ENCODE peak calls at places on chromosomes 6 and 20, in eight cellular contexts. M, A, K, H, U, G, R and D are unnamed samples. For H3K9me3, the result is how much of the 10 kb centered on the place peaks cover.

GRCh38 chr6:36364669-36365479 is 22.6 kb downstream of the ETV7 start:
- DNase-seq in G (no peak), A (no peak), M (peak), H (no peak), K (no peak), R (no peak), U (no peak), D (no peak)

GRCh38 chr6:138691595-138692057 is 81.9 kb upstream of the CCDC28A start:
- DNase-seq in H (no peak), U (no peak), M (no peak), G (no peak), K (no peak), A (no peak), R (no peak), D (no peak)

GRCh38 chr6:33994198-33995045 is 151.5 kb downstream of the GRM4 start:
- DNase-seq in U (no peak), K (no peak), A (no peak), M (no peak), R (no peak), H (peak), G (no peak), D (no peak)

GRCh38 chr6:128139519-128139918 is 238.7 kb upstream of the THEMIS start:
- DNase-seq in H (no peak), G (no peak), M (no peak), U (no peak), K (no peak), A (no peak), R (no peak), D (no peak)

GRCh38 chr6:37592085-37592698 is 92.5 kb upstream of the CCDC167 start:
- DNase-seq in M (no peak), G (no peak), K (no peak), H (no peak), R (no peak), A (no peak), U (no peak), D (no peak)

GRCh38 chr6:108945686-108946158 is 97.5 kb downstream of the ARMC2 start:
- DNase-seq in A (peak), K (peak), H (peak), M (no peak), G (peak), U (peak), R (peak), D (no peak)

GRCh38 chr6:41489284-41489851 is 56.8 kb upstream of the FOXP4 start:
- DNase-seq in M (no peak), A (peak), R (no peak), H (no peak), G (no peak), K (no peak), U (no peak), D (no peak)

GRCh38 chr6:34890526-34890910 is 1.5 kb downstream of the ANKS1A start:
- DNase-seq in G (no peak), A (no peak), H (no peak), M (no peak), R (no peak), U (no peak), K (no peak), D (no peak)

GRCh38 chr6:148544421-148544820 is 201.8 kb downstream of the SASH1 start:
- DNase-seq in M (no peak), H (no peak), G (no peak), R (no peak), U (peak), K (no peak), A (no peak), D (no peak)

GRCh38 chr6:87391334-87391733 is 16.4 kb upstream of the CFAP206 start:
- DNase-seq in M (no peak), K (no peak), A (no peak), G (no peak), H (no peak), R (no peak), U (no peak), D (no peak)

GRCh38 chr6:88380618-88381288 is 214.6 kb upstream of the CNR1 start:
- DNase-seq in A (no peak), H (no peak), R (no peak), K (no peak), M (no peak), U (no peak), G (no peak), D (no peak)

GRCh38 chr6:13615802-13616140 is 636 bp downstream of the NOL7 start:
- DNase-seq in G (peak), A (peak), U (peak), R (peak), M (peak), K (peak), H (peak), D (peak)

GRCh38 chr20:57993738-57994431 is 234.6 kb downstream of the ANKRD60 start:
- DNase-seq in U (no peak), G (no peak), H (no peak), R (peak), K (no peak), A (no peak), M (no peak), D (no peak)

GRCh38 chr6:126033696-126034095 is 47.4 kb downstream of the TRMT11 start:
- DNase-seq in K (no peak), U (no peak), A (no peak), M (no peak), R (peak), G (no peak), H (peak), D (no peak)

GRCh38 chr20:41367956-41368355 is 1.3 kb upstream of the EMILIN3 start:
- DNase-seq in H (no peak), M (no peak), A (no peak), R (no peak), G (no peak), U (no peak), K (no peak), D (no peak)

GRCh38 chr6:143221723-143222122 is 161.0 kb downstream of the AIG1 start:
- DNase-seq in H (no peak), U (no peak), G (no peak), R (no peak), M (no peak), K (no peak), A (no peak), D (no peak)

GRCh38 chr20:48709744-48710143 is 118.1 kb downstream of the PREX1 start:
- DNase-seq in K (no peak), H (no peak), A (no peak), U (no peak), G (no peak), M (no peak), R (peak), D (no peak)

GRCh38 chr20:45094864-45095574 is 5.9 kb downstream of the KCNS1 start:
- DNase-seq in K (no peak), U (peak), G (no peak), A (no peak), M (no peak), R (no peak), H (no peak), D (no peak)

GRCh38 chr6:143896096-143896880 is 32.0 kb downstream of the ZC2HC1B start:
- DNase-seq in A (no peak), H (peak), R (no peak), U (no peak), K (peak), M (no peak), G (peak), D (no peak)

GRCh38 chr20:55777641-55778040 is 227.7 kb downstream of the CBLN4 start:
- DNase-seq in G (no peak), A (no peak), R (no peak), H (no peak), M (no peak), U (no peak), K (no peak), D (no peak)
- H3K9me3 ChIP-seq in G (under half), A (under half), R (under half), H (under half), M (under half), U (under half), K (under half), D (under half)

GRCh38 chr20:55273149-55273548 is 732.2 kb downstream of the CBLN4 start:
- DNase-seq in M (no peak), G (no peak), U (no peak), K (no peak), A (no peak), R (no peak), H (no peak), D (no peak)
- H3K9me3 ChIP-seq in M (under half), G (under half), U (under half), K (under half), A (under half), R (under half), H (under half), D (under half)

GRCh38 chr6:90668141-90668540 is 81.3 kb upstream of the MAP3K7 start:
- DNase-seq in U (no peak), H (no peak), K (no peak), A (no peak), M (no peak), G (no peak), R (no peak), D (no peak)

GRCh38 chr6:90663106-90663505 is 76.2 kb upstream of the MAP3K7 start:
- DNase-seq in R (no peak), U (no peak), H (no peak), G (no peak), M (no peak), A (no peak), K (no peak), D (no peak)

GRCh38 chr6:90660971-90661370 is 74.1 kb upstream of the MAP3K7 start:
- DNase-seq in H (no peak), A (no peak), M (no peak), R (no peak), K (no peak), G (no peak), U (no peak), D (no peak)

GRCh38 chr6:90658497-90658896 is 71.6 kb upstream of the MAP3K7 start:
- DNase-seq in M (no peak), U (no peak), G (no peak), H (no peak), R (no peak), A (no peak), K (no peak), D (no peak)

GRCh38 chr6:90663873-90664272 is 77.0 kb upstream of the MAP3K7 start:
- DNase-seq in A (no peak), H (no peak), M (no peak), U (no peak), R (no peak), G (no peak), K (no peak), D (no peak)
- H3K9me3 ChIP-seq in A (under half), H (under half), M (under half), U (under half), R (under half), G (under half), K (under half), D (under half)

DNA sequence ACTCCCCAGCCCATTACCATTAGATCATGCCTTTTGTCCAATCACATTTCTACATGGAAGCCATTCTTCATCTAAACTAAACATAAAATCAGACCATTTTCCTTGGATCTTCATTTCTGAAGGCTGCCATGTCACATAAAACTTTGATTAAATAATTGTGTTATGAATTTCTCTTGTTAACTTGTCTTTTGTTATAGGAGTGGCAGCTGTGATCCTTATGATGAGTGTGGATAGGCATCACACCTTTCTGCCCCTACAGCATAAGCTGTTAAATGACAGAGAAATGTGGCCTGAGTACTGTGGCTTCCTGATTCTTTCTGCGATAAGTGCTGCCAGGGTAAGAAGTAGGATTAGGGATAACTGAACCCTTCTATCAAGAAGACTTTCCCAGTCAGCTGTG is 247.1 kb upstream of the MOCS1 start:
- DNase-seq in U (no peak), A (no peak), M (no peak), K (no peak), G (no peak), R (no peak), H (no peak), D (no peak)
- H3K9me3 ChIP-seq in U (under half), A (under half), M (under half), K (under half), G (under half), R (under half), H (under half), D (under half)

GRCh38 chr6:156832166-156832743 is 55.1 kb downstream of the ARID1B start:
- DNase-seq in G (no peak), A (peak), U (no peak), K (no peak), M (no peak), H (no peak), R (no peak), D (no peak)
- H3K9me3 ChIP-seq in G (under half), A (under half), U (under half), K (under half), M (under half), H (under half), R (under half), D (under half)

GRCh38 chr6:167524720-167525119 is 199.8 kb downstream of the TTLL2 start:
- DNase-seq in A (no peak), H (no peak), K (no peak), R (no peak), U (no peak), G (no peak), M (no peak), D (no peak)

GRCh38 chr6:167525774-167526173 is 200.9 kb downstream of the TTLL2 start:
- DNase-seq in A (no peak), M (no peak), R (no peak), U (no peak), K (no peak), G (no peak), H (no peak), D (no peak)

GRCh38 chr6:167530960-167531359 is 206.1 kb downstream of the TTLL2 start:
- DNase-seq in M (no peak), G (no peak), K (no peak), U (no peak), A (no peak), R (no peak), H (no peak), D (no peak)

GRCh38 chr6:167529684-167530335 is 204.9 kb downstream of the TTLL2 start:
- DNase-seq in G (no peak), U (no peak), A (no peak), K (no peak), M (no peak), R (no peak), H (no peak), D (no peak)

DNA sequence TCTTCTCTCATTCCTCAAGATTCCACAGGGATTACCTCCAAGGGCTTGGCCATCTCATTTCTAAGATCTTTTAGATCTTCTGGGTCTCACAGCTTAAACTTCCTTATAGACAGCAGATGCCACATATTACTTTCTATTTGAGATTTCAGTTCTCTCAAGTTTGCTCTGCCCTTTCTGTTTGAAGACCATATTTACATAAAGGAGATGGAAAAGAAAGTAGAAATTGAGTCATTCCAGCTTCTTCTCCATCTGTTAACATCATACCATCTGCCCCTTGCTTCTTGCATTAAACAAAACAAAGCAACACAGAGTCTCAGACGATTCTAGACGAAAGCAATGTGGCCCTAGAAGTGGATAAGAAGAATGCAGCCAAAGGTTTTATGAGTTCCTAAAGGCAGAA is 203.4 kb downstream of the TTLL2 start:
- DNase-seq in A (no peak), R (no peak), H (no peak), M (no peak), G (no peak), K (no peak), U (no peak), D (no peak)
- H3K9me3 ChIP-seq in A (under half), R (under half), H (under half), M (under half), G (under half), K (under half), U (under half), D (under half)

DNA sequence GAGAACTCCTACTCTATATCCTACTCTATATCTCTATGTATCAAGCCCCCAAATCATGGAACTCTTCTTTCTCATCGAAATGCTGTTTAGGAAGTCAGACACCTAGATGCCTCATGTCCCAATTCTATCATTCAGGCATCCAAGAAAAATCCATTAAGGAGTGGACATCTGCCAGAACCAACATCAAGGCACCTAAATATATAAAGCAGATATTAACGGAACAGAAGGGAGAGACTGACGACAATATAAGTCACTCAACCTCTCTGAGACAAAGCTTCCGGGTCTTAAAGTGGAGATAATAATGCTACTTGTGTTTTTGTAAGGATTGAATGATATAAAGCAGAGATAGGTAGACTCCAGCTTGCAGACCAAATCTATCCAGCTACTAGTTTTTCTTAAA is 241.5 kb downstream of the NFATC2 start:
- DNase-seq in U (no peak), M (no peak), H (no peak), A (no peak), R (no peak), K (no peak), G (no peak), D (no peak)
- H3K9me3 ChIP-seq in U (under half), M (under half), H (under half), A (under half), R (under half), K (under half), G (under half), D (under half)

GRCh38 chr20:37356387-37356786 is 10.4 kb downstream of the SRC start:
- DNase-seq in R (peak), M (peak), U (peak), K (peak), H (peak), A (peak), G (peak), D (no peak)

GRCh38 chr20:37357481-37358365 is 11.8 kb downstream of the SRC start:
- DNase-seq in R (peak), K (no peak), M (peak), U (no peak), A (no peak), G (peak), H (no peak), D (no peak)

GRCh38 chr20:37358366-37359150 is 12.6 kb downstream of the SRC start:
- DNase-seq in A (no peak), M (peak), U (no peak), H (no peak), R (peak), K (no peak), G (peak), D (no peak)

GRCh38 chr20:37355252-37356180 is 9.6 kb downstream of the SRC start:
- DNase-seq in R (peak), A (no peak), H (no peak), M (peak), U (no peak), K (no peak), G (peak), D (no peak)

DNA sequence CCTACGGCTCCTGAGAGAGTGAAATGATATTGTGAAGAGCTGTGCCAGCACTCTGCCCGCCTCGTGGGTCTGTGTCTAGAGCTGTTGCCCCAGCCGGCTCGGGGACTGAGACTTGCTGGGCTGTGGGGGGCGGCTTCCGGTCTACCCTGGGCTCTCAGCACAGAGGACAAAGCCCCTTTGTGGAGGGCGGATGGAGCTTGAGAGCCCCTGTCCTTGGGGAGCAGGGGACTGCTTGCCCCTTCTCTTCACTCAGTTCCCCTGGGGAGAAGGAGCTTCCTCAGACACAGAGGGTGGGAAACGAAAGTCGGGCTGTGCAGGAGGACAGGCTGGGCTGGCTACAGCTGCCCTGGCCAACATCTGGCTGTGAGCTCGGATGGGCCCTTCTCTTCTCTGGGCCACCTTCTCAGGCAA is 11.0 kb downstream of the SRC start:
- DNase-seq in U (no peak), K (no peak), M (peak), R (peak), A (no peak), H (no peak), G (peak), D (no peak)
- H3K9me3 ChIP-seq in U (under half), K (under half), M (under half), R (under half), A (under half), H (under half), G (under half), D (under half)